ENCODE peak calls at places on chromosomes 7 and 10, in seven cellular contexts. L is A549, A is HFF-Myc, T is cardiac fibroblast, G is breast epithelium, B is brain microvascular endothelial cell, S is heart right ventricle. F is an unnamed sample.

GRCh38 chr10:24223953-24224352 is 15.0 kb downstream of the KIAA1217 start:
- DNase-seq in L (no peak), A (no peak), T (peak; percentile 44), G (no peak), B (no peak), S (no peak), F (no peak)

GRCh38 chr7:978416-979091 is 3.2 kb upstream of the COX19 start:
- DNase-seq in L (no peak), A (no peak), T (no peak), G (no peak), B (no peak), S (no peak), F (no peak)

GRCh38 chr10:18043607-18044006 is 91.9 kb downstream of the SLC39A12 start:
- DNase-seq in L (no peak), A (no peak), T (no peak), G (no peak), B (no peak), S (no peak), F (no peak)

GRCh38 chr7:129670636-129671035 is 59.1 kb downstream of the NRF1 start:
- DNase-seq in L (no peak), A (no peak), T (peak; percentile 49), G (no peak), B (no peak), S (no peak), F (no peak)

GRCh38 chr10:7872041-7872442 is 53.7 kb downstream of the TAF3 start:
- DNase-seq in L (peak; percentile 31), A (no peak), T (no peak), G (no peak), B (no peak), S (no peak), F (no peak)

GRCh38 chr10:86049442-86049841 is 317.2 kb downstream of the GRID1 start:
- DNase-seq in L (no peak), A (no peak), T (no peak), G (no peak), B (no peak), S (peak; percentile 46), F (no peak)

GRCh38 chr7:96122746-96123145 is 199.2 kb downstream of the SLC25A13 start:
- DNase-seq in L (no peak), A (no peak), T (no peak), G (no peak), B (no peak), S (no peak), F (no peak)

GRCh38 chr10:77768046-77768445 is 130.4 kb upstream of the KCNMA1 start:
- DNase-seq in L (no peak), A (no peak), T (no peak), G (no peak), B (no peak), S (no peak), F (no peak)

GRCh38 chr7:21305455-21306235 is 122.2 kb upstream of the SP4 start:
- DNase-seq in L (no peak), A (no peak), T (no peak), G (no peak), B (no peak), S (no peak), F (no peak)

GRCh38 chr7:131546126-131546525 is 10.3 kb downstream of the PODXL start:
- DNase-seq in L (peak; percentile 14), A (no peak), T (no peak), G (no peak), B (no peak), S (no peak), F (no peak)

GRCh38 chr7:106563466-106564150 is 97.3 kb downstream of the CCDC71L start:
- DNase-seq in L (no peak), A (no peak), T (peak; percentile 48), G (no peak), B (no peak), S (no peak), F (no peak)

GRCh38 chr10:68088744-68089143 is 13.7 kb upstream of the HERC4 start:
- DNase-seq in L (no peak), A (no peak), T (peak; percentile 41), G (no peak), B (no peak), S (no peak), F (no peak)

GRCh38 chr10:71241114-71241898 is 28.9 kb downstream of the UNC5B start:
- DNase-seq in L (no peak), A (peak; percentile 64), T (peak; percentile 91), G (no peak), B (peak; percentile 37), S (no peak), F (no peak)

GRCh38 chr7:100162874-100163533 is 4.5 kb upstream of the TRAPPC14 start:
- DNase-seq in L (peak; percentile 45), A (no peak), T (no peak), G (no peak), B (no peak), S (no peak), F (no peak)

GRCh38 chr7:72176875-72177274 is 235.3 kb downstream of the CALN1 start:
- DNase-seq in L (no peak), A (no peak), T (no peak), G (no peak), B (no peak), S (no peak), F (no peak)

DNA sequence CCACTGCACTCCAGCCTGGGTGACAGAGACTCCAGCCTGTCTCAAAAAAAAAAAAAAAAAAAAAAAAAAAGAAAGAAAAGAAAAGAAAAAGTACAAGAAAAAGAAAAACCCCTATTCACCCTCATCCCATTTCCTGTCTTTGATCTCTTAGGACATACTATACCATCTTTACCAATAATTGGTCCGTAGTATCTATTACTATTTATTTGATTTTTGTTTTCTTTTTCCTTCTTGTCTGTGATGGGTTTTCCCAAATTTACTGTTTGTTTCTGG is 41.6 kb downstream of the PDIA4 start:
- DNase-seq in L (no peak), A (no peak), T (no peak), G (no peak), B (no peak), S (no peak), F (no peak)
- H3K4me3 ChIP-seq in L (peak overlapping the region; percentile 59), A (no peak overlapping the region), T (no peak overlapping the region), G (no peak overlapping the region), B (no peak overlapping the region), S (peak overlapping the region; percentile 66), F (no peak overlapping the region)

GRCh38 chr10:42827201-42827600 is 44.6 kb downstream of the BMS1 start:
- DNase-seq in L (no peak), A (no peak), T (no peak), G (no peak), B (no peak), S (no peak), F (no peak)
- TF ChIP-seq CTCF in L (no peak), A (peak; percentile 29), T (no peak), G (no peak), B (peak; percentile 47), S (peak; percentile 22), F (no peak)

GRCh38 chr10:32980242-32980557 is 22.2 kb upstream of the ITGB1 start:
- DNase-seq in L (no peak), A (no peak), T (no peak), G (no peak), B (no peak), S (no peak), F (no peak)
- H3K4me3 ChIP-seq in L (peak overlapping the region; percentile 25), A (peak overlapping the region; percentile 31), T (peak overlapping the region; percentile 27), G (peak overlapping the region; percentile 50), B (peak overlapping the region; percentile 2), S (peak overlapping the region; percentile 55), F (peak overlapping the region; percentile 46)

DNA sequence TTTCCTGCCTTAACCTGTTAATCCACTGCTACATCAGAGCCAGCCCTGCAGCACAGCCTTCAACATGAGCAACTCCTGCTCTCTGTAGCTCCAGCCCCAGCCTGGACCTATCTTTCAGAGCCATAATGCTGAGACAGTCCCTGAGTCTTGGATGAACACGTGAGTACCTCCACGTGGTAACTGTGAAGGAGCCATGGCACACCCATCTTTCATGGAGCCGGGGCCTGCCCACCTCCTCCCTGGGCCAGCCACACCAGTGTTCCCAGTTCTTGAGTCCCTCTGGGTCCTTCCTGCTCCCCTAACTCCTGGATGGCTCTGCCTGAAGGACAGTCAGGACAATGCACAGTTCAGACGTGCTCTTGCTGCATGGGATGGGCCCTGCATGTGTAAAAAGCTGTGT is 107.1 kb downstream of the TEX36 start:
- DNase-seq in L (no peak), A (no peak), T (no peak), G (no peak), B (no peak), S (no peak), F (no peak)
- TF ChIP-seq CTCF in L (no peak), A (no peak), T (no peak), G (no peak), B (no peak), S (no peak), F (no peak)

GRCh38 chr7:71132521-71133231 is 732 bp downstream of the GALNT17 start:
- DNase-seq in L (no peak), A (no peak), T (no peak), G (no peak), B (no peak), S (no peak), F (no peak)
- H3K4me3 ChIP-seq in L (no peak overlapping the region), A (no peak overlapping the region), T (no peak overlapping the region), G (peak overlapping the region; percentile 54), B (no peak overlapping the region), S (peak overlapping the region; percentile 64), F (peak overlapping the region; percentile 53)